ENCODE peak calls at places on chromosomes 13 and 19, in nine cellular contexts. One of them, this sample, is unnamed.

GRCh38 chr13:101640797-101641400 is 188.4 kb downstream of the ITGBL1 start:
- DNase-seq in K562: no peak
- DNase-seq in SK-N-MC: no peak
- DNase-seq in PC-3: peak
- DNase-seq in neural progenitor cell: no peak
- DNase-seq in hepatocyte: no peak
- DNase-seq in PC-9: peak
- DNase-seq in endothelial cell of umbilical vein: peak
- DNase-seq in fibroblast of lung: peak
- DNase-seq in this sample: peak

GRCh38 chr13:44783987-44784734 is 205.1 kb downstream of the NUFIP1 start:
- DNase-seq in fibroblast of lung: no peak
- DNase-seq in PC-9: no peak
- DNase-seq in K562: no peak
- DNase-seq in neural progenitor cell: no peak
- DNase-seq in endothelial cell of umbilical vein: no peak
- DNase-seq in SK-N-MC: no peak
- DNase-seq in PC-3: no peak
- DNase-seq in hepatocyte: no peak
- DNase-seq in this sample: no peak

GRCh38 chr13:44313674-44314073 is 60.0 kb upstream of the SERP2 start:
- DNase-seq in SK-N-MC: no peak
- DNase-seq in fibroblast of lung: peak
- DNase-seq in K562: no peak
- DNase-seq in PC-9: peak
- DNase-seq in hepatocyte: no peak
- DNase-seq in PC-3: peak
- DNase-seq in neural progenitor cell: no peak
- DNase-seq in endothelial cell of umbilical vein: peak
- DNase-seq in this sample: peak

GRCh38 chr13:40692946-40693345 is 26.5 kb upstream of the FOXO1 start:
- DNase-seq in fibroblast of lung: no peak
- DNase-seq in SK-N-MC: peak
- DNase-seq in endothelial cell of umbilical vein: peak
- DNase-seq in PC-3: peak
- DNase-seq in hepatocyte: no peak
- DNase-seq in K562: no peak
- DNase-seq in neural progenitor cell: no peak
- DNase-seq in PC-9: peak
- DNase-seq in this sample: peak

GRCh38 chr19:49132974-49133609 is 13.7 kb downstream of the PPFIA3 start:
- DNase-seq in hepatocyte: no peak
- DNase-seq in PC-3: no peak
- DNase-seq in K562: peak
- DNase-seq in endothelial cell of umbilical vein: no peak
- DNase-seq in PC-9: peak
- DNase-seq in fibroblast of lung: no peak
- DNase-seq in neural progenitor cell: peak
- DNase-seq in SK-N-MC: no peak
- DNase-seq in this sample: no peak

GRCh38 chr13:21079761-21080730 is 18.7 kb upstream of the LATS2 start:
- DNase-seq in PC-9: peak
- DNase-seq in PC-3: peak
- DNase-seq in SK-N-MC: no peak
- DNase-seq in neural progenitor cell: no peak
- DNase-seq in fibroblast of lung: peak
- DNase-seq in endothelial cell of umbilical vein: peak
- DNase-seq in hepatocyte: no peak
- DNase-seq in K562: no peak
- DNase-seq in this sample: no peak

GRCh38 chr13:38753878-38754277 is 67.0 kb downstream of the FREM2 start:
- DNase-seq in fibroblast of lung: no peak
- DNase-seq in hepatocyte: no peak
- DNase-seq in PC-3: no peak
- DNase-seq in neural progenitor cell: peak
- DNase-seq in endothelial cell of umbilical vein: no peak
- DNase-seq in PC-9: no peak
- DNase-seq in K562: no peak
- DNase-seq in SK-N-MC: no peak
- DNase-seq in this sample: no peak

GRCh38 chr13:72255908-72256307 is 388.9 kb upstream of the DACH1 start:
- DNase-seq in PC-9: no peak
- DNase-seq in PC-3: peak
- DNase-seq in hepatocyte: peak
- DNase-seq in neural progenitor cell: peak
- DNase-seq in endothelial cell of umbilical vein: peak
- DNase-seq in SK-N-MC: no peak
- DNase-seq in fibroblast of lung: peak
- DNase-seq in K562: no peak
- DNase-seq in this sample: peak

GRCh38 chr13:106034201-106034600 is 501.3 kb downstream of the EFNB2 start:
- DNase-seq in PC-3: no peak
- DNase-seq in SK-N-MC: no peak
- DNase-seq in neural progenitor cell: no peak
- DNase-seq in endothelial cell of umbilical vein: no peak
- DNase-seq in fibroblast of lung: no peak
- DNase-seq in K562: no peak
- DNase-seq in PC-9: no peak
- DNase-seq in hepatocyte: no peak
- DNase-seq in this sample: no peak

GRCh38 chr19:16197188-16197621 is 506 bp upstream of the AP1M1 start:
- DNase-seq in SK-N-MC: no peak
- DNase-seq in PC-3: peak
- DNase-seq in fibroblast of lung: peak
- DNase-seq in endothelial cell of umbilical vein: peak
- DNase-seq in neural progenitor cell: no peak
- DNase-seq in PC-9: peak
- DNase-seq in K562: no peak
- DNase-seq in hepatocyte: no peak
- DNase-seq in this sample: no peak

GRCh38 chr13:32033744-32034143 is 2.2 kb downstream of the FRY start:
- DNase-seq in fibroblast of lung: no peak
- DNase-seq in endothelial cell of umbilical vein: peak
- DNase-seq in SK-N-MC: no peak
- DNase-seq in K562: no peak
- DNase-seq in PC-3: no peak
- DNase-seq in hepatocyte: no peak
- DNase-seq in neural progenitor cell: no peak
- DNase-seq in PC-9: peak
- DNase-seq in this sample: no peak

GRCh38 chr13:21812192-21812626 is 141.3 kb downstream of the FGF9 start:
- DNase-seq in hepatocyte: peak
- DNase-seq in fibroblast of lung: no peak
- DNase-seq in PC-9: no peak
- DNase-seq in SK-N-MC: no peak
- DNase-seq in endothelial cell of umbilical vein: no peak
- DNase-seq in PC-3: no peak
- DNase-seq in K562: no peak
- DNase-seq in neural progenitor cell: peak
- DNase-seq in this sample: peak

GRCh38 chr19:17952041-17952976 is 14.6 kb upstream of the KCNN1 start:
- DNase-seq in SK-N-MC: no peak
- DNase-seq in K562: peak
- DNase-seq in hepatocyte: no peak
- DNase-seq in PC-9: no peak
- DNase-seq in PC-3: no peak
- DNase-seq in fibroblast of lung: no peak
- DNase-seq in neural progenitor cell: peak
- DNase-seq in endothelial cell of umbilical vein: no peak
- DNase-seq in this sample: no peak

GRCh38 chr19:12838182-12838890 is at the start of gene MAST1:
- DNase-seq in PC-3: peak
- DNase-seq in endothelial cell of umbilical vein: no peak
- DNase-seq in fibroblast of lung: no peak
- DNase-seq in PC-9: no peak
- DNase-seq in neural progenitor cell: peak
- DNase-seq in SK-N-MC: no peak
- DNase-seq in hepatocyte: peak
- DNase-seq in K562: peak
- DNase-seq in this sample: peak

GRCh38 chr19:12841094-12841493 is 2.8 kb downstream of the MAST1 start:
- DNase-seq in PC-9: no peak
- DNase-seq in K562: peak
- DNase-seq in hepatocyte: peak
- DNase-seq in neural progenitor cell: peak
- DNase-seq in PC-3: no peak
- DNase-seq in fibroblast of lung: peak
- DNase-seq in SK-N-MC: no peak
- DNase-seq in endothelial cell of umbilical vein: no peak
- DNase-seq in this sample: no peak

GRCh38 chr19:12837225-12837624 is 1.1 kb upstream of the MAST1 start:
- DNase-seq in fibroblast of lung: no peak
- DNase-seq in K562: peak
- DNase-seq in endothelial cell of umbilical vein: no peak
- DNase-seq in SK-N-MC: no peak
- DNase-seq in hepatocyte: no peak
- DNase-seq in PC-3: peak
- DNase-seq in neural progenitor cell: no peak
- DNase-seq in PC-9: no peak
- DNase-seq in this sample: no peak

GRCh38 chr19:12840091-12841079 is 2.1 kb downstream of the MAST1 start:
- DNase-seq in hepatocyte: peak
- DNase-seq in K562: peak
- DNase-seq in neural progenitor cell: peak
- DNase-seq in fibroblast of lung: peak
- DNase-seq in PC-3: peak
- DNase-seq in endothelial cell of umbilical vein: peak
- DNase-seq in SK-N-MC: peak
- DNase-seq in PC-9: peak
- DNase-seq in this sample: peak

GRCh38 chr19:12838893-12839656 is 760 bp downstream of the MAST1 start:
- DNase-seq in SK-N-MC: no peak
- DNase-seq in K562: no peak
- DNase-seq in neural progenitor cell: peak
- DNase-seq in PC-3: peak
- DNase-seq in fibroblast of lung: no peak
- DNase-seq in hepatocyte: no peak
- DNase-seq in PC-9: no peak
- DNase-seq in endothelial cell of umbilical vein: no peak
- DNase-seq in this sample: no peak
- TF ChIP-seq EZH2 in SK-N-MC: no peak
- TF ChIP-seq EZH2 in K562: no peak
- TF ChIP-seq EZH2 in neural progenitor cell: no peak
- TF ChIP-seq EZH2 in PC-3: no peak
- TF ChIP-seq EZH2 in fibroblast of lung: peak
- TF ChIP-seq EZH2 in hepatocyte: no peak
- TF ChIP-seq EZH2 in PC-9: no peak
- TF ChIP-seq EZH2 in endothelial cell of umbilical vein: peak
- TF ChIP-seq EZH2 in this sample: no peak

GRCh38 chr19:32224371-32225244 is 120.8 kb upstream of the ZNF507 start:
- DNase-seq in PC-9: no peak
- DNase-seq in fibroblast of lung: peak
- DNase-seq in SK-N-MC: no peak
- DNase-seq in K562: peak
- DNase-seq in neural progenitor cell: peak
- DNase-seq in PC-3: peak
- DNase-seq in endothelial cell of umbilical vein: peak
- DNase-seq in hepatocyte: peak
- DNase-seq in this sample: peak
- TF ChIP-seq EZH2 in PC-9: no peak
- TF ChIP-seq EZH2 in fibroblast of lung: no peak
- TF ChIP-seq EZH2 in SK-N-MC: no peak
- TF ChIP-seq EZH2 in K562: no peak
- TF ChIP-seq EZH2 in neural progenitor cell: peak
- TF ChIP-seq EZH2 in PC-3: no peak
- TF ChIP-seq EZH2 in endothelial cell of umbilical vein: no peak
- TF ChIP-seq EZH2 in hepatocyte: no peak
- TF ChIP-seq EZH2 in this sample: no peak

GRCh38 chr13:27926644-27927434 is 7.0 kb downstream of the PDX1 start:
- DNase-seq in fibroblast of lung: no peak
- DNase-seq in PC-9: no peak
- DNase-seq in hepatocyte: no peak
- DNase-seq in endothelial cell of umbilical vein: no peak
- DNase-seq in PC-3: no peak
- DNase-seq in neural progenitor cell: peak
- DNase-seq in SK-N-MC: no peak
- DNase-seq in K562: no peak
- DNase-seq in this sample: no peak

GRCh38 chr13:27922974-27923612 is 3.3 kb downstream of the PDX1 start:
- DNase-seq in fibroblast of lung: no peak
- DNase-seq in K562: no peak
- DNase-seq in PC-9: no peak
- DNase-seq in endothelial cell of umbilical vein: no peak
- DNase-seq in PC-3: no peak
- DNase-seq in neural progenitor cell: no peak
- DNase-seq in SK-N-MC: no peak
- DNase-seq in hepatocyte: no peak
- DNase-seq in this sample: no peak

GRCh38 chr13:27923794-27924528 is 4.2 kb downstream of the PDX1 start:
- DNase-seq in fibroblast of lung: no peak
- DNase-seq in SK-N-MC: no peak
- DNase-seq in endothelial cell of umbilical vein: no peak
- DNase-seq in K562: no peak
- DNase-seq in PC-3: no peak
- DNase-seq in neural progenitor cell: peak
- DNase-seq in hepatocyte: no peak
- DNase-seq in PC-9: no peak
- DNase-seq in this sample: no peak

GRCh38 chr13:27925220-27925991 is 5.6 kb downstream of the PDX1 start:
- DNase-seq in neural progenitor cell: no peak
- DNase-seq in endothelial cell of umbilical vein: no peak
- DNase-seq in fibroblast of lung: no peak
- DNase-seq in hepatocyte: no peak
- DNase-seq in PC-3: no peak
- DNase-seq in PC-9: no peak
- DNase-seq in K562: no peak
- DNase-seq in SK-N-MC: no peak
- DNase-seq in this sample: no peak

DNA sequence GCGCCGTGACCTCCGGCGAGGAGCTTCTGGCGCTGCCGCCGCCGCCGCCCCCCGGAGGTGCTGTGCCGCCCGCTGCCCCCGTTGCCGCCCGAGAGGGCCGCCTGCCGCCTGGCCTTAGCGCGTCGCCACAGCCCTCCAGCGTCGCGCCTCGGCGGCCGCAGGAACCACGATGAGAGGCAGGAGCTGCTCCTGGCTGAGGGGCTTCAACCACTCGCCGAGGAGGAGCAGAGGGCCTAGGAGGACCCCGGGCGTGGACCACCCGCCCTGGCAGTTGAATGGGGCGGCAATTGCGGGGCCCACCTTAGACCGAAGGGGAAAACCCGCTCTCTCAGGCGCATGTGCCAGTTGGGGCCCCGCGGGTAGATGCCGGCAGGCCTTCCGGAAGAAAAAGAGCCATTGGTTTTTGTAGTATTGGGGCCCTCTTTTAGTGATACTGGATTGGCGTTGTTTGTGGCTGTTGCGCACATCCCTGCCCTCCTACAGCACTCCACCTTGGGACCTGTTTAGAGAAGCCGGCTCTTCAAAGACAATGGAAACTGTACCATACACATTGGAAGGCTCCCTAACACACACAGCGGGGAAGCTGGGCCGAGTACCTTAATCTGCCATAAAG is 4.8 kb downstream of the PDX1 start:
- DNase-seq in PC-3: no peak
- DNase-seq in hepatocyte: no peak
- DNase-seq in SK-N-MC: no peak
- DNase-seq in endothelial cell of umbilical vein: no peak
- DNase-seq in K562: no peak
- DNase-seq in neural progenitor cell: peak
- DNase-seq in PC-9: no peak
- DNase-seq in fibroblast of lung: no peak
- DNase-seq in this sample: no peak
- TF ChIP-seq EZH2 in PC-3: no peak
- TF ChIP-seq EZH2 in hepatocyte: peak
- TF ChIP-seq EZH2 in SK-N-MC: peak
- TF ChIP-seq EZH2 in endothelial cell of umbilical vein: peak
- TF ChIP-seq EZH2 in K562: no peak
- TF ChIP-seq EZH2 in neural progenitor cell: peak
- TF ChIP-seq EZH2 in PC-9: no peak
- TF ChIP-seq EZH2 in fibroblast of lung: no peak
- TF ChIP-seq EZH2 in this sample: no peak

GRCh38 chr13:78608705-78609463 is 5.5 kb upstream of the POU4F1 start:
- DNase-seq in K562: no peak
- DNase-seq in hepatocyte: no peak
- DNase-seq in fibroblast of lung: peak
- DNase-seq in SK-N-MC: no peak
- DNase-seq in PC-3: no peak
- DNase-seq in neural progenitor cell: peak
- DNase-seq in endothelial cell of umbilical vein: peak
- DNase-seq in PC-9: no peak
- DNase-seq in this sample: no peak
- TF ChIP-seq EZH2 in K562: no peak
- TF ChIP-seq EZH2 in hepatocyte: peak
- TF ChIP-seq EZH2 in fibroblast of lung: peak
- TF ChIP-seq EZH2 in SK-N-MC: no peak
- TF ChIP-seq EZH2 in PC-3: no peak
- TF ChIP-seq EZH2 in neural progenitor cell: peak
- TF ChIP-seq EZH2 in endothelial cell of umbilical vein: peak
- TF ChIP-seq EZH2 in PC-9: no peak
- TF ChIP-seq EZH2 in this sample: peak